ENCODE peak calls at places on chromosomes 16 and 17, in four cellular contexts. I is endothelial cell of umbilical vein; B is heart right ventricle; X is effector memory CD4-positive, alpha-beta T cell. W is an unnamed sample.

GRCh38 chr17:51260960-51261958 is 913 bp downstream of the UTP18 start:
- DNase-seq in I (peak; percentile 53), B (peak; percentile 69), X (peak; percentile 71), W (peak; percentile 50)

GRCh38 chr17:39737761-39738567 is at the start of gene GRB7:
- DNase-seq in I (no peak), B (no peak), X (no peak), W (no peak)

GRCh38 chr17:27577124-27577761 is 53.7 kb upstream of the LGALS9 start:
- DNase-seq in I (peak; percentile 35), B (no peak), X (no peak), W (no peak)

GRCh38 chr17:34527908-34528470 is 51.4 kb upstream of the TMEM132E start:
- DNase-seq in I (no peak), B (no peak), X (no peak), W (peak; percentile 43)

GRCh38 chr17:28570716-28571254 is 539 bp downstream of the PIGS start:
- DNase-seq in I (peak; percentile 37), B (peak; percentile 19), X (peak; percentile 25), W (peak; percentile 58)

GRCh38 chr16:11250091-11250785 is 5.8 kb downstream of the SOCS1 start:
- DNase-seq in I (no peak), B (no peak), X (no peak), W (no peak)

GRCh38 chr16:88662222-88662842 is 559 bp downstream of the MVD start:
- DNase-seq in I (no peak), B (no peak), X (no peak), W (no peak)

GRCh38 chr17:39096435-39097158 is 54.8 kb downstream of the PLXDC1 start:
- DNase-seq in I (no peak), B (no peak), X (no peak), W (no peak)

GRCh38 chr16:68776821-68777485 is 39.9 kb downstream of the CDH1 start:
- DNase-seq in I (no peak), B (no peak), X (no peak), W (no peak)

GRCh38 chr16:57358527-57359095 is at the start of gene CCL22:
- DNase-seq in I (no peak), B (no peak), X (no peak), W (no peak)

GRCh38 chr16:73032548-73033270 is 15.2 kb downstream of the ZFHX3 start:
- DNase-seq in I (no peak), B (no peak), X (no peak), W (no peak)

GRCh38 chr17:80413771-80414507 is 1.0 kb upstream of the ENDOV start:
- DNase-seq in I (no peak), B (no peak), X (no peak), W (no peak)

GRCh38 chr17:6483507-6483906 is 39.3 kb downstream of the PIMREG start:
- DNase-seq in I (no peak), B (no peak), X (no peak), W (no peak)

GRCh38 chr17:63929860-63930766 is 2.0 kb downstream of the CD79B start:
- DNase-seq in I (no peak), B (no peak), X (no peak), W (no peak)

GRCh38 chr17:63932008-63932561 is at the start of gene CD79B:
- DNase-seq in I (no peak), B (no peak), X (no peak), W (no peak)

GRCh38 chr17:63934391-63935112 is 2.4 kb upstream of the CD79B start:
- DNase-seq in I (no peak), B (no peak), X (no peak), W (no peak)

GRCh38 chr17:63930951-63931575 is 1.1 kb downstream of the CD79B start:
- DNase-seq in I (no peak), B (peak; percentile 77), X (peak; percentile 43), W (no peak)

DNA sequence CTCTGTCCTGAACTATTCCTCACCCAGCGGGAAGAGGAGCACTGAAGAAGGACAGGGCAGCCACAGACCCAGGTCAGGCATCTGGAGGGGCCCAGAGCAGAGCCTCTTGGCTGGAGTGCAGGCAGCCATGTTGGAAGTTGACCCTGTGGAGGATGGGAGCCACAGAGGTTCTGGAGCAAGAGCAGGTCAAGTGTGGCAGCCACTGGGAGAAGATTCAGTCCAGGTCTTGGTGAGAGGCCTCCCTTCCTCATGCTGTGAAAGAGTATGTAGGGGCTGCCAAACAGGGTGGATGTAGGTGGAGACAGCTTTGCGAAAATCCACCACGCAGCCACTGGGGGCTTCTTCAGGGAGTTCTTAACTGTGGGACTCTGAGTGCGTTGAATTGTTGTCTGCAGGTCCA is 590 bp upstream of the CD79B start:
- DNase-seq in I (no peak), B (no peak), X (no peak), W (no peak)
- H3K4me1 ChIP-seq in I (peaks cover 4% of the 10 kb centered on the region), B (peaks cover 12% of the 10 kb centered on the region), X (peaks cover 18% of the 10 kb centered on the region), W (no peaks in the 10 kb centered on the region)

GRCh38 chr17:75729351-75729750 is 8.1 kb downstream of the ITGB4 start:
- DNase-seq in I (no peak), B (no peak), X (no peak), W (no peak)
- H3K4me3 ChIP-seq in I (no peak overlapping the region), B (no peak overlapping the region), X (no peak overlapping the region), W (no peak overlapping the region)

GRCh38 chr17:10127819-10128375 is 70.5 kb downstream of the GAS7 start:
- DNase-seq in I (no peak), B (peak; percentile 84), X (no peak), W (no peak)

GRCh38 chr17:10130263-10130662 is 68.1 kb downstream of the GAS7 start:
- DNase-seq in I (no peak), B (no peak), X (no peak), W (no peak)

GRCh38 chr17:10125761-10126553 is 72.4 kb downstream of the GAS7 start:
- DNase-seq in I (no peak), B (no peak), X (no peak), W (no peak)

GRCh38 chr17:10123093-10123492 is 75.3 kb downstream of the GAS7 start:
- DNase-seq in I (no peak), B (no peak), X (no peak), W (no peak)

DNA sequence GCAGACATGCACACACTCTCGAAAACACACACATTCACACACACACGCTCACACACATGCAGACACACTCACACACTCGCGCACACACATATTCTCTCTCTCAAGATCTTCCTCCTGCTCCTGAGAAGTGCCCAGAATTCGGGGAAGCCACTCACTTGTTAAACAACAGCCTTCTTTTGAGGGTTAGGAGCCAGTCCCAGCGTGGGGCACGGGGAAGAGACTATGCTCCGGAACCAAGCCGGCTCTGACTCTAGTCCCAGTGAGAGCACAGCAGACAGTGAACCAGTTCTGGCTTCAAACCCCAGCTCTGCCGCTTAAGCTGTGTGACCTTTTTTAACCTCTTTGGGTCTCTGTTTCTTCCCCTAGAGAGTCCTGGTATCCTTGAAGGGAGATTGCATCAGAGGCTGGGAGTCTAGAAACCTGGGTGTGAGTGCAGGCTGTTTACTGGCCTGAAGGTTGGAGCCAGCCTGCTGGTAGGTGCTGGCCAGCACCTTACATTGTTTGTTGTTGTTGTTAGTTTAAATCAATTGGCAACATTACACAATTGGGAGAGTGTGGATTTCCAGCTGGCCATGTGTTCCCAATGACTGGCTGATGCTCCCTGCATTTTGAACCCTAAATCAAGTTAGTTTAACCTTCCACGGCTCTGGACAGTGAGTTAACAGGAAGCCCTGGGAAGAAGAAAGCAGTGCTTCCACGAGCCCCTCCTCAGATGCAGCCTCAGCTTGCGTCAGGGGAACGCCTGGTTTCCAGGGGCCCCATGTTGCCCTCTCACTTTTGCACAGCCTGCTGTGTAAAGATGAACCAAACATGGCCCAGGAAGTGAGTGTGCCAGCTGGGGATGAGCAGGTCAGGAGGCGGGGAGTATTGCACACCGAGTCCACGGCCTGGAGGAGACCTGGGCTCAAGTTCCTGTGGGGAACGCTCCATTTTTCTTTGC is 71.6 kb downstream of the GAS7 start:
- DNase-seq in I (no peak), B (no peak), X (no peak), W (no peak)
- H3K4me1 ChIP-seq in I (no peaks in the 10 kb centered on the region), B (peaks cover 47% of the 10 kb centered on the region), X (no peaks in the 10 kb centered on the region), W (no peaks in the 10 kb centered on the region)

GRCh38 chr17:61410100-61410551 is 10.5 kb downstream of the TBX2 start:
- DNase-seq in I (no peak), B (no peak), X (no peak), W (no peak)

GRCh38 chr17:61406871-61407210 is 7.2 kb downstream of the TBX2 start:
- DNase-seq in I (no peak), B (no peak), X (no peak), W (no peak)

GRCh38 chr17:61409301-61410099 is 9.9 kb downstream of the TBX2 start:
- DNase-seq in I (no peak), B (peak; percentile 74), X (no peak), W (peak; percentile 72)

GRCh38 chr17:61407211-61407911 is 7.7 kb downstream of the TBX2 start:
- DNase-seq in I (no peak), B (no peak), X (no peak), W (no peak)

DNA sequence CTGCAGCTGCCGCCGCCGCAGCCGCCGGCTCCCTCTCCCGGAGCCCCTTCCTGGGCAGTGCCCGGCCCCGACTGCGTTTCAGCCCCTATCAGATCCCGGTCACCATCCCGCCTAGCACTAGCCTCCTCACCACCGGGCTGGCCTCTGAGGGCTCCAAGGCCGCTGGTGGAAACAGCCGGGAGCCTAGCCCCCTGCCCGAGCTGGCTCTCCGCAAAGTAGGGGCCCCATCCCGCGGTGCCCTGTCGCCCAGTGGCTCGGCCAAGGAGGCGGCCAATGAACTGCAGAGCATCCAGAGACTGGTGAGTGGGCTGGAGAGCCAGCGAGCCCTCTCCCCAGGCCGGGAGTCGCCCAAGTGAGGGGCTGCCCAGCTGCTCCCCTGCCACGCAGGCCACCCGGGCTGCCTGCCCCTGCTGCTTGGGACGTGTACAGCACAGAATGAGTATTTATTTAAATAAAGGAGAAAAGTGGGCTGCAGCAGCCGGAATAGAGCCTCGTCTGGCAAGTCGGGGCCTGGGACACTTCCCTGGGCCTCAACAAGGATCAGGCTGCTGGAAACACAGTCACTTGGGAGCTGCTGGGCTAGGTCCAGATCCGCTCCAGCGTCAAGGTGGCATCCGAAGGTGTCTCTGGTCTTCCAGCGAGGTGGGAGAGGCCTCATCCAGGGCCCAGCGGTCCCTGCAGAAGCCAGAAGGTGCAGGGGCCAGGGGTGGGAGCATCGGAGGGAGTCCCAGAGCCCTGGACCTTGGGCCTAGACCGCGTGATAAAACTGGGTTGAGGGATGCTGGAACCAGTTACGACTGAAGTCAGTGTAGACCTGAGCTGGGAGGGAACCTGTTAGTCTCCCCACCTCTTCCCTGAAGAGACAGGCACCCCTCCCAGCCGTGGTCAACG is 8.8 kb downstream of the TBX2 start:
- DNase-seq in I (no peak), B (no peak), X (no peak), W (no peak)
- H3K4me3 ChIP-seq in I (no peak overlapping the region), B (peak overlapping the region; percentile 43), X (no peak overlapping the region), W (no peak overlapping the region)

DNA sequence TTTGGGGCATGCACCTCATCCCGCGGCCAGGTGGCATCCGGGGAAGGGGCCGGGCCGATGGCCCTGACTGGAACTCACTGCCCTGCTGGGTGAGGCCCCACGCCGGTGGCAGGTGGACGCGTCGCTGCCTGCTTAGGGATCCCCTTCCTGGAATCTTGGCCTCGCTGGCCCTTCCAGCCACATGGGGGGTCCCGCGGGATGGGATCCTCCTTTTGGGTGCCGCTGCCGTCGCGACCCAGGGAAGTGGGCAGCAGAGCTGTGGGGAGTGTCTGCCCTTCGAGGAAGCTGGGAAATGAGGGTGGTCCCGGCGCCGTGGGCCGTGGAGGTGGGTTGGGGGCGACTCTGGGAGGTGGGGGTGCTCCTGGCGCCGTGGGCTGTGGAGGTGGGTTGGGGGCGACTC is 12.8 kb downstream of the METRNL start:
- DNase-seq in I (no peak), B (no peak), X (no peak), W (no peak)
- H3K4me1 ChIP-seq in I (no peaks in the 10 kb centered on the region), B (peaks cover 39% of the 10 kb centered on the region), X (no peaks in the 10 kb centered on the region), W (no peaks in the 10 kb centered on the region)

W was measured in HAP-1.